ENCODE peak calls at places on chromosomes 12 and 14, in nine cellular contexts. D, C, P, G, H, W, Q, K and U are unnamed samples.

GRCh38 chr12:99253068-99253467 is 394.5 kb upstream of the GARIN6 start:
- DNase-seq in D (peak), C (no peak), P (no peak), G (no peak), H (peak), W (no peak), Q (no peak), K (peak), U (no peak)

GRCh38 chr12:64625243-64626077 is 15.2 kb downstream of the RASSF3 start:
- DNase-seq in D (peak), C (no peak), P (peak), G (peak), H (peak), W (no peak), Q (peak), K (peak), U (no peak)

GRCh38 chr12:29309320-29309902 is 71.6 kb downstream of the ERGIC2 start:
- DNase-seq in D (no peak), C (no peak), P (no peak), G (no peak), H (no peak), W (no peak), Q (no peak), K (no peak), U (no peak)

GRCh38 chr14:103872492-103873113 is 25.2 kb upstream of the PPP1R13B start:
- DNase-seq in D (no peak), C (peak), P (no peak), G (no peak), H (no peak), W (no peak), Q (no peak), K (no peak), U (no peak)

GRCh38 chr12:6631549-6631961 is 4.2 kb downstream of the LPAR5 start:
- DNase-seq in D (no peak), C (no peak), P (peak), G (peak), H (no peak), W (no peak), Q (no peak), K (no peak), U (no peak)

GRCh38 chr14:96614528-96614927 is 112.3 kb downstream of the PAPOLA start:
- DNase-seq in D (no peak), C (no peak), P (no peak), G (no peak), H (no peak), W (no peak), Q (no peak), K (peak), U (no peak)

GRCh38 chr14:21543426-21544350 is 17.5 kb upstream of the SALL2 start:
- DNase-seq in D (no peak), C (no peak), P (no peak), G (no peak), H (no peak), W (no peak), Q (no peak), K (no peak), U (no peak)

GRCh38 chr12:132490481-132491348 is 764 bp downstream of the FBRSL1 start:
- DNase-seq in D (no peak), C (no peak), P (no peak), G (no peak), H (no peak), W (no peak), Q (no peak), K (peak), U (no peak)

GRCh38 chr12:65565601-65566560 is 258.4 kb upstream of the HMGA2 start:
- DNase-seq in D (no peak), C (no peak), P (no peak), G (no peak), H (no peak), W (no peak), Q (no peak), K (no peak), U (no peak)

GRCh38 chr14:65261425-65261920 is 151.1 kb upstream of the FUT8 start:
- DNase-seq in D (no peak), C (no peak), P (no peak), G (no peak), H (no peak), W (no peak), Q (no peak), K (no peak), U (no peak)

DNA sequence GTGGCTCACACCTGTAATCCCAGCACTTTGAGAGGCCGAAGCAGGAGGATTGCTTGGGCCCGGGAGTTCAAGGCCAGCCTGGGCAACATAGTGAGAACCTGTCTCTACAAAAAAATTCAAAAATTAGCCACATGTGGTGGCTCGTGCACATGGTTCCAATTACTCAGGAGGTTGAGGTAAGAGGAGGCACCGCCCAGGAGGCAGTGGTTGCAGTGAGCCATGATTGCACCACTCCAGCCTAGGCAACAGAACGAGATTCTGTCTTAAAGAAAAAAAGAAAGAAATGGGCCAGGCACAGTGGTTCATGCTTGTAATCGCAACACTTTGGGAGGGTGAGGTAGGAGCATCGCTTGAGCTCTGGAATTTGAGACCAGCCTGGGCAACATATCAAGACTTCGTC is 33.5 kb downstream of the MAP1LC3B2 start:
- DNase-seq in D (no peak), C (no peak), P (no peak), G (no peak), H (no peak), W (no peak), Q (no peak), K (no peak), U (no peak)
- TF ChIP-seq EP300 in D (no peak), C (no peak), P (no peak), G (no peak), H (no peak), W (no peak), Q (no peak), K (no peak), U (no peak)

DNA sequence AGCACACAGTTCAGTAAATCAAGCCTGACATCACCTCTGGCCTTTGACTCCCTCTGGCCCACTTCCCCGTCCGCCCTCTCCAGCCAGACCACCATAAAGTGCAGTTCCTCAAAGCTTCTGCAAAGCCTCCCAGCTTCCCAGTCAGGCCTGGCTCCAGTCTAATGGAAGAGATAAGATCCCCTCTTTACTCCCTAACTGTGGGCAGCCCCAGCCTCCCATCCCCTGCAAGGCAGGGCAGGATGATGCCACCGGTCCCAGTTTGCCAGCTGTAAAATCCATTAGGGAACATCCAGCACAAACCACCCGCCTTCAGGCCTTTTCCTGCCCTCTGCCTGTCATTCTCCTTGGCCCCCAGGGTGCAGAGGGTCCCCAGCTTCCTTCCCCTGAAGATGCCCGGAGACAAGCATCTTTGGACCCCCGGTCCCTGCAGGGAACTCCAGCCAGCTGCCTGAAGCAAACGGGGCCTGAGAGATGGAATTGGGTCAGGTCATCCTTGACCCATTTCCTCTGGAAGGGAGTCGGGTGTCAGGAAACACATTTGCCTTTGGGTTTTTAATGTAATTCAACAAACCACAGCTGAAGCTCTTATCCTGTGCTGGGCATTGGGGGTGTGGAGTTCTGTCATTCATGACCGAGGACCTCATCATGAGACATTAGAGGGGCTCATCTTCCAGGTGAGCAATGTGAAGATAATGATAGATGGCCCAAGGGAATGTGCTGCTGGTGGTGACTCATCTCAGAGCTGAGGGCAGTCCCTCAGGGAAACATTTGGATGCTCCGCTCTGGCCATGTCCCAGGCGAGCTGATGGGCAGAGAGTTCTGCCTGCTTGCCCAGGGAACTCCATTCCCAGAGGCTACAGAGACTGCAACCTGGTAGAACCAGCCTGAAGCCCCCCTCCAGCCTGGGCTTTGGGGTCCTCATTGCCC is 93.8 kb upstream of the CLMN start:
- DNase-seq in D (no peak), C (no peak), P (no peak), G (no peak), H (no peak), W (no peak), Q (no peak), K (peak), U (no peak)
- TF ChIP-seq EP300 in D (no peak), C (no peak), P (no peak), G (no peak), H (no peak), W (no peak), Q (no peak), K (peak), U (no peak)

DNA sequence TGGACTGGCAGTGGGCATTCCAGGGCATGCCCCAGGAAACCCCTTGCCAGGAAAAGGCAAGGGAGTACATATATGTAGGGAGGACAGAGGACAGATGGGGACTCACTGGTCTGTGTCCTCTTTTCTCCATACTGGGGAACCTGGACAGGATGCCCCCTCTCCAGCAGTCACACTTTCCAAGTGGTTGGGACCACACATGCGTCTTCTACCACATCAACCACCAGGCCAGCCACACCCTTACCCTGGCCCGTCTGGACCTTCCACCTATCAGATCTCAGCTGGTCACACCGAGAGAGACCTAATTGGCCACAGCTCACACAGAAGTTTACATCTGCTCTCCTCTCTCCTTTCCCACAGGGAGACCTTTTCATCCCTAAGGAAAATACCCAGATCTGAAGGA is 8.3 kb downstream of the ANKRD33 start:
- DNase-seq in D (no peak), C (no peak), P (no peak), G (no peak), H (no peak), W (no peak), Q (peak), K (peak), U (no peak)
- TF ChIP-seq EP300 in D (no peak), C (no peak), P (no peak), G (no peak), H (no peak), W (no peak), Q (no peak), K (no peak), U (no peak)

GRCh38 chr12:47033797-47034555 is 45.4 kb upstream of the PCED1B start:
- DNase-seq in D (no peak), C (no peak), P (no peak), G (no peak), H (no peak), W (no peak), Q (no peak), K (no peak), U (no peak)

GRCh38 chr12:47035459-47035858 is 44.0 kb upstream of the PCED1B start:
- DNase-seq in D (no peak), C (no peak), P (no peak), G (no peak), H (no peak), W (no peak), Q (no peak), K (no peak), U (no peak)

GRCh38 chr12:47032644-47033043 is 46.8 kb upstream of the PCED1B start:
- DNase-seq in D (no peak), C (no peak), P (no peak), G (no peak), H (peak), W (no peak), Q (no peak), K (peak), U (no peak)

GRCh38 chr12:47034661-47035060 is 44.8 kb upstream of the PCED1B start:
- DNase-seq in D (no peak), C (no peak), P (no peak), G (no peak), H (no peak), W (no peak), Q (no peak), K (no peak), U (no peak)

GRCh38 chr12:47033081-47033480 is 46.3 kb upstream of the PCED1B start:
- DNase-seq in D (no peak), C (no peak), P (no peak), G (peak), H (no peak), W (peak), Q (peak), K (no peak), U (peak)
- TF ChIP-seq EP300 in D (no peak), C (no peak), P (peak), G (no peak), H (no peak), W (peak), Q (peak), K (no peak), U (no peak)

GRCh38 chr12:118135788-118136558 is at the start of gene PEBP1:
- DNase-seq in D (peak), C (peak), P (peak), G (peak), H (peak), W (peak), Q (peak), K (peak), U (peak)

GRCh38 chr12:118137148-118137678 is 1.3 kb downstream of the PEBP1 start:
- DNase-seq in D (no peak), C (no peak), P (no peak), G (no peak), H (no peak), W (no peak), Q (no peak), K (no peak), U (no peak)

GRCh38 chr12:118140825-118141224 is 4.9 kb downstream of the PEBP1 start:
- DNase-seq in D (no peak), C (no peak), P (no peak), G (no peak), H (no peak), W (no peak), Q (no peak), K (no peak), U (no peak)

DNA sequence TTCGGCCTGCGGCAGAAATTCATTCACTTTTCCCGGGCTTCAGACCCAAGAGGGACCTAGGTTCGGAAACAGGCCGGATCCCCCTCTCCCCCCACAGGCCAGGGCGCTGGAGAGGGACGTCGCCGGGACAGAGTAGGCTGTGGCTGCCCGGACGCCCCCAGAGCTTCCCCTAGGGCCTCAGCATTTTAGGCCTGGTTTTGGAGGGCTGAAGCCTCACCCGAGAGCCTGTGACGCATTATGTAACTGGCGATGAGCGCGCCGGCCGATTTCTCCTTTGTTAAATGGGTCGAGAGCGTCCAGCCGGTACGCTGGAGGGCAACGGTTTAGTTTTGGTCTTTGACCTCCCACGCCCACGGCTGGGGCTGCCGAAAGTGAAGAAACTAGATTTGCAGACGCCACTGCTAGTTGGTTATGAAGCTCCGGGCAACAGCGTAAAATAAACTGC is 657 bp downstream of the PEBP1 start:
- DNase-seq in D (peak), C (peak), P (peak), G (peak), H (peak), W (no peak), Q (peak), K (peak), U (peak)
- TF ChIP-seq EP300 in D (no peak), C (no peak), P (no peak), G (no peak), H (no peak), W (no peak), Q (no peak), K (no peak), U (no peak)

DNA sequence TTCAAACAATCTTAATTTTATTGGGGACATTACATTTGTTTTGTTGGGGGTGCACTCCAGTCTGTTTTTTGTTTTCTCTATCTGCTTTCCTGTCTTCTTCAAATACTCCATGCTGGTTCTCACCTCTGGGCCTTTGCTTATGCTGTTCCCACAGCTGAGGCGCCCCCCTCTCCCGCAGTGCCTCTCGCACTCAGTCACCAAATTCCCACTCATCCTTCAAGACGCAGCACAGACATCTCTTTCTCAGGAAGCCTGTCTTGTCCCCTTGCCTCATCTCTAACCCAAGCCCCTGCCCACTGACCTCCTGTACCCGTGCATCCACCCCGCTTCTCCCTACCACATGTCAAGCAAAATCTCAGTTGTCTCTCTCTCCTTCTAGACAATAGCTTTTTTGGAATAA is 43.7 kb upstream of the PRMT8 start:
- DNase-seq in D (no peak), C (no peak), P (no peak), G (no peak), H (no peak), W (no peak), Q (no peak), K (no peak), U (no peak)
- TF ChIP-seq EP300 in D (no peak), C (peak), P (no peak), G (no peak), H (no peak), W (no peak), Q (no peak), K (no peak), U (no peak)

GRCh38 chr14:31659278-31659677 is 98.1 kb downstream of the NUBPL start:
- DNase-seq in D (no peak), C (no peak), P (no peak), G (no peak), H (no peak), W (no peak), Q (no peak), K (no peak), U (no peak)

GRCh38 chr14:31660191-31660590 is 99.0 kb downstream of the NUBPL start:
- DNase-seq in D (no peak), C (no peak), P (no peak), G (no peak), H (no peak), W (no peak), Q (no peak), K (no peak), U (no peak)

GRCh38 chr14:31657917-31658316 is 96.7 kb downstream of the NUBPL start:
- DNase-seq in D (no peak), C (no peak), P (no peak), G (no peak), H (no peak), W (no peak), Q (no peak), K (no peak), U (no peak)

DNA sequence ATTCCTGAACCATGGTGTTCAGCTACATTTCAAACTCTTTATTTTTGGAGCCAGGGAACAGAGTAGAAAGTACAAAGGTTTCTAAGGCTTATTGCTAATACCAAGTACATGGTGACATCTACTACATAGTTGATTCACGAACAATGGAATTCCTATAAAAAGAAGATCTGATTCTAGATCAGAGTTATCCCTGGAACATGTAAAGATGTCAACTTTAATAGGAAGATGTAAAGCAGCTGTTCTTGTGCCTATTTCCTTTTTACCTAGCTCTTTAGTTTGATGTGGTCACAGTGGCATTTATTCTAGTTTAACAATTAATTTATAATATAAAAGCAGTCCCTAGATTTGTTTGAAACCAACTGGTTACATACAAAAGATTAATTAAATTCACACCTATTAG is 99.5 kb downstream of the NUBPL start:
- DNase-seq in D (no peak), C (no peak), P (no peak), G (no peak), H (no peak), W (no peak), Q (no peak), K (no peak), U (no peak)
- TF ChIP-seq EP300 in D (no peak), C (no peak), P (no peak), G (no peak), H (no peak), W (no peak), Q (no peak), K (no peak), U (no peak)

DNA sequence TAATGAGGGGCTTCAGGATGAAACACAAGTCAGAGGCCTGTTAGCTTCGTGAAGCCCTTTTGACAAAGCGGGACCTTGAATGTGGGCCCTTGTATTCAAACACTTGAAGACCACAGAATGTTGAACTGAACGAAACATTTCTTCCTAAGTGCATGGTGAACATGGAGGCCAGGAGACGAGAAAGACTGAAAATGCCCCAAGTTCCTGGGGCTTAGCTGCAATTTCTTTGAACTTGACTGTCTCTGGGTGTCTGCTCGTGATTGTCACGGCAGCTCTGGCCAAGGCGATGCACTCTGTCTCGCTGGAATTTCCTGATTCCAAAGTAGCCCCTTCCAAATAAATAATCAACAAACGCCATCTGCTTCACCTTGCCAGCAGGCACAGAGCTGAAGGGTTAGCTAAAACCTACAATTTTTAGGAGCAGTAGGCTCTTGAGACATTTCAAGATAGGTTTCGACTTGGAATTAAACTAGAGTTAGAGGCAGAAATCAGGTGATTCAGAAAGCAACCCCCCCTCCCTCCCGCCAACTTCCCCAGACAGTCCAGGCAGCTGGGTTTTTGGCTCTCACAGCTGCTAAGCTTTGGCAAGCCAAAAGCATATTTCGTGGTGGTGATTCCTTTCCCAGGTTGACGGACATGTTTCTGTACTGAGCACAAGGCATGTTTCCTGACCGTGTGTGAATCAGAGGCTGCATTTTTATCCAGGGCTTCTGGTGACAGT is 13.5 kb upstream of the IRF2BPL start:
- DNase-seq in D (no peak), C (no peak), P (peak), G (peak), H (no peak), W (no peak), Q (peak), K (no peak), U (peak)
- TF ChIP-seq EP300 in D (no peak), C (no peak), P (no peak), G (no peak), H (no peak), W (peak), Q (peak), K (no peak), U (no peak)

GRCh38 chr14:49405291-49405690 is 180.9 kb downstream of the RPS29 start:
- DNase-seq in D (no peak), C (no peak), P (no peak), G (no peak), H (no peak), W (no peak), Q (no peak), K (no peak), U (no peak)
- TF ChIP-seq EP300 in D (no peak), C (no peak), P (no peak), G (no peak), H (no peak), W (no peak), Q (no peak), K (no peak), U (no peak)